ENCODE peak calls at places on chromosomes 1 and 21, in seven cellular contexts. L, D, X, Z, E, Q and P are unnamed samples.
A peak's percentile ranks its signal among the peaks of the same experiment; 100 is the strongest.

GRCh38 chr1:112508242-112509004 is at the start of gene WNT2B:
- DNase-seq in D (no peak), L (no peak), Z (peak; percentile 12), X (peak; percentile 78), E (no peak), Q (no peak), P (peak; percentile 43)

GRCh38 chr1:206447792-206448191 is 22.5 kb upstream of the IKBKE start:
- DNase-seq in X (no peak), Q (no peak), L (no peak), D (no peak), E (peak; percentile 41), Z (no peak), P (no peak)

GRCh38 chr1:175154595-175155472 is 37.7 kb downstream of the KIAA0040 start:
- DNase-seq in D (peak; percentile 80), E (peak; percentile 77), L (peak; percentile 76), Q (peak; percentile 48), Z (peak; percentile 72), X (peak; percentile 70), P (peak; percentile 55)

GRCh38 chr1:194062526-194062925 is 876.1 kb upstream of the B3GALT2 start:
- DNase-seq in D (no peak), L (no peak), X (no peak), E (no peak), Q (peak; percentile 39), Z (peak; percentile 77), P (no peak)

GRCh38 chr1:37393585-37394120 is 80.7 kb upstream of the ZC3H12A start:
- DNase-seq in Z (no peak), E (no peak), L (no peak), D (no peak), X (no peak), Q (no peak), P (no peak)

GRCh38 chr1:19734056-19734455 is 65.7 kb downstream of the TMCO4 start:
- DNase-seq in D (no peak), L (no peak), X (no peak), E (no peak), Q (no peak), Z (no peak), P (no peak)

GRCh38 chr1:224710196-224710595 is 94.1 kb downstream of the CNIH3 start:
- DNase-seq in E (no peak), Z (no peak), L (no peak), Q (peak; percentile 68), D (no peak), X (no peak), P (no peak)

GRCh38 chr1:170881268-170882265 is 53.8 kb upstream of the MROH9 start:
- DNase-seq in E (no peak), Z (peak; percentile 39), D (no peak), X (peak; percentile 21), Q (peak; percentile 75), L (no peak), P (no peak)

GRCh38 chr1:236795757-236796719 is 946 bp downstream of the MTR start:
- DNase-seq in Z (peak; percentile 64), L (no peak), E (peak; percentile 84), Q (peak; percentile 63), X (no peak), D (no peak), P (no peak)

GRCh38 chr1:111199881-111200801 is at the start of gene DENND2D:
- DNase-seq in Q (no peak), Z (no peak), E (peak; percentile 74), X (no peak), L (peak; percentile 56), D (no peak), P (no peak)

GRCh38 chr1:200090252-200091159 is 63.0 kb downstream of the NR5A2 start:
- DNase-seq in D (no peak), Q (no peak), X (no peak), L (no peak), Z (peak; percentile 83), E (no peak), P (no peak)

GRCh38 chr1:179077396-179077795 is 4.5 kb upstream of the TOR3A start:
- DNase-seq in Q (peak; percentile 71), L (no peak), X (no peak), D (no peak), E (no peak), Z (no peak), P (no peak)

GRCh38 chr1:65469126-65469888 is 48.8 kb downstream of the LEPR start:
- DNase-seq in D (no peak), Z (peak; percentile 49), L (no peak), Q (peak; percentile 14), X (no peak), E (no peak), P (no peak)

GRCh38 chr1:101452825-101453224 is 216.0 kb downstream of the S1PR1 start:
- DNase-seq in Z (no peak), X (no peak), E (no peak), Q (peak; percentile 3), D (no peak), L (no peak), P (no peak)

GRCh38 chr1:156435551-156436318 is 64.8 kb downstream of the MEF2D start:
- DNase-seq in Z (no peak), D (no peak), Q (peak; percentile 23), X (no peak), E (no peak), L (no peak), P (peak; percentile 43)

GRCh38 chr1:31531177-31532000 is 44.9 kb upstream of the TINAGL1 start:
- DNase-seq in E (no peak), Z (peak; percentile 34), Q (peak; percentile 65), L (no peak), D (no peak), X (no peak), P (no peak)

GRCh38 chr1:174399211-174399610 is 48.6 kb upstream of the GPR52 start:
- DNase-seq in Z (no peak), E (no peak), X (no peak), L (no peak), D (no peak), Q (no peak), P (no peak)

GRCh38 chr21:37337831-37338230 is 28.7 kb upstream of the DYRK1A start:
- DNase-seq in X (no peak), E (no peak), L (no peak), D (no peak), Q (no peak), Z (no peak), P (no peak)

GRCh38 chr1:184276416-184276815 is 110.4 kb upstream of the C1orf21 start:
- DNase-seq in X (no peak), L (no peak), D (no peak), E (no peak), Z (no peak), Q (no peak), P (no peak)

GRCh38 chr1:153699116-153699515 is 20.6 kb downstream of the NPR1 start:
- DNase-seq in X (no peak), Q (peak; percentile 42), E (no peak), D (no peak), Z (no peak), L (no peak), P (no peak)

GRCh38 chr1:5226390-5226704 is 571.9 kb downstream of the AJAP1 start:
- DNase-seq in L (no peak), Z (no peak), E (no peak), X (no peak), D (no peak), Q (no peak), P (no peak)

GRCh38 chr1:38000529-38001453 is 4.5 kb downstream of the FHL3 start:
- DNase-seq in L (peak; percentile 63), D (peak; percentile 78), Q (peak; percentile 81), X (no peak), Z (peak; percentile 86), E (peak; percentile 76), P (no peak)

GRCh38 chr21:33109574-33110339 is 39.8 kb downstream of the OLIG1 start:
- DNase-seq in X (no peak), L (no peak), E (no peak), Z (no peak), Q (no peak), D (no peak), P (no peak)

GRCh38 chr1:3516481-3516869 is 62.0 kb downstream of the ARHGEF16 start:
- DNase-seq in Z (no peak), X (no peak), E (no peak), D (no peak), L (no peak), Q (no peak), P (no peak)

GRCh38 chr1:3519301-3519885 is 64.9 kb downstream of the ARHGEF16 start:
- DNase-seq in Q (no peak), E (no peak), L (no peak), D (no peak), Z (no peak), X (no peak), P (no peak)

GRCh38 chr1:3518756-3519155 is 64.3 kb downstream of the ARHGEF16 start:
- DNase-seq in E (no peak), Q (no peak), X (no peak), L (no peak), Z (no peak), D (no peak), P (no peak)

GRCh38 chr1:3516911-3517310 is 62.4 kb downstream of the ARHGEF16 start:
- DNase-seq in Z (no peak), L (no peak), E (no peak), X (no peak), Q (no peak), D (no peak), P (no peak)

GRCh38 chr1:3518256-3518655 is 63.8 kb downstream of the ARHGEF16 start:
- DNase-seq in Q (no peak), E (no peak), D (no peak), X (no peak), L (no peak), Z (no peak), P (no peak)
- TF ChIP-seq CTCF in Q (peak; percentile 86), E (peak; percentile 65), D (peak; percentile 62), X (peak; percentile 62), L (peak; percentile 52), Z (peak; percentile 67), P (no peak)

GRCh38 chr1:154712166-154712838 is 104.3 kb upstream of the ADAR start:
- DNase-seq in Z (no peak), L (no peak), E (no peak), X (no peak), Q (no peak), D (no peak), P (no peak)
- TF ChIP-seq CTCF in Z (no peak), L (no peak), E (no peak), X (no peak), Q (no peak), D (no peak), P (no peak)

GRCh38 chr1:90919900-90920299 is 101.9 kb downstream of the ZNF644 start:
- DNase-seq in E (no peak), D (no peak), X (no peak), Q (no peak), Z (no peak), L (no peak), P (no peak)
- TF ChIP-seq CTCF in E (no peak), D (no peak), X (no peak), Q (no peak), Z (no peak), L (no peak), P (no peak)

DNA sequence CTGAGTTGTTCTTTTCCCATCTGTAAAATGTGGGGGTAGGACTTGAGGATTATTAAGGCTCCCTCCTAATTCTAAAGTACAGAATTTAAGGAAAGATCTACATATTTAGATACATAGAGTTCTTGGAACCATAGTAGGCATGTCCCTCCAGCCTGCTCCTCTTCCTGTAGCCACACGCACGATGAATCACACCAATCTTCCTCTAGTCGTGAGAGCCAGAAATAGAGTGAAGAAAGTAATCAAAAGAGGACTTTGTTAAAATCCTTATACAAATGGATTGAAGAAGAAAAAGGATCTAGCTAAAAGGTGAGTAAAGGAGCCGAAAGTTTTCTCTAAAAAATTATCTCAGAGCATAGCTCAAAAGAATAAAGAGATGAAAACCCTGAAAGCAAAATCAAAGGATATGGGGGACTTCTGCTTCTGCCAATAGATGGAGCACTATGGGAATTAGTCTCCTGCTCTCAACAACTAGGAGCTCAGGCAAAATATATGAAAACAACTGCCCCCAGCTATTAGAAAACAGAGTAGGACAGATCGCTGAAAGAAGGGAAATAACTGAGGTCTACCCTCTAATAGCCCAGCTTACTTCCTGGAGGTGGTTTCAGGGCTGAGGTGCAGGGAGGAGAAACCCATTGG is 8.5 kb downstream of the C1orf141 start:
- DNase-seq in D (no peak), X (no peak), L (no peak), E (no peak), Q (peak; percentile 29), Z (peak; percentile 6), P (no peak)
- TF ChIP-seq CTCF in D (no peak), X (no peak), L (no peak), E (no peak), Q (no peak), Z (no peak), P (no peak)